ENCODE peak calls at places on chromosome 14, in six cellular contexts. One of them, this sample, is unnamed.

GRCh38 chr14:51554339-51554920 is 97.3 kb upstream of the FRMD6 start:
- DNase-seq in A549: peak; percentile 65
- DNase-seq in right atrium auricular region: no peak
- DNase-seq in thoracic aorta: no peak
- DNase-seq in GM06990: no peak
- DNase-seq in GM12864: no peak
- DNase-seq in this sample: no peak

GRCh38 chr14:84864582-84865271 is 665.2 kb upstream of the FLRT2 start:
- DNase-seq in A549: no peak
- DNase-seq in right atrium auricular region: no peak
- DNase-seq in thoracic aorta: no peak
- DNase-seq in GM06990: no peak
- DNase-seq in GM12864: no peak
- DNase-seq in this sample: no peak

GRCh38 chr14:85122690-85123089 is 407.3 kb upstream of the FLRT2 start:
- DNase-seq in A549: no peak
- DNase-seq in right atrium auricular region: no peak
- DNase-seq in thoracic aorta: no peak
- DNase-seq in GM06990: no peak
- DNase-seq in GM12864: no peak
- DNase-seq in this sample: no peak

GRCh38 chr14:67517083-67517482 is 16.0 kb upstream of the PLEKHH1 start:
- DNase-seq in A549: no peak
- DNase-seq in right atrium auricular region: no peak
- DNase-seq in thoracic aorta: no peak
- DNase-seq in GM06990: no peak
- DNase-seq in GM12864: no peak
- DNase-seq in this sample: no peak

GRCh38 chr14:82419933-82420332 is 886.3 kb upstream of the SEL1L start:
- DNase-seq in A549: no peak
- DNase-seq in right atrium auricular region: no peak
- DNase-seq in thoracic aorta: no peak
- DNase-seq in GM06990: no peak
- DNase-seq in GM12864: no peak
- DNase-seq in this sample: no peak

GRCh38 chr14:64423987-64424386 is 35.8 kb downstream of the MTHFD1 start:
- DNase-seq in A549: no peak
- DNase-seq in right atrium auricular region: no peak
- DNase-seq in thoracic aorta: no peak
- DNase-seq in GM06990: no peak
- DNase-seq in GM12864: no peak
- DNase-seq in this sample: no peak

GRCh38 chr14:21428930-21429329 is 27.0 kb downstream of the CHD8 start:
- DNase-seq in A549: no peak
- DNase-seq in right atrium auricular region: no peak
- DNase-seq in thoracic aorta: no peak
- DNase-seq in GM06990: no peak
- DNase-seq in GM12864: no peak
- DNase-seq in this sample: no peak

GRCh38 chr14:58465425-58465824 is 37.9 kb downstream of the KIAA0586 start:
- DNase-seq in A549: peak; percentile 43
- DNase-seq in right atrium auricular region: no peak
- DNase-seq in thoracic aorta: no peak
- DNase-seq in GM06990: no peak
- DNase-seq in GM12864: no peak
- DNase-seq in this sample: no peak

GRCh38 chr14:55699131-55700057 is 119.4 kb downstream of the KTN1 start:
- DNase-seq in A549: peak; percentile 92
- DNase-seq in right atrium auricular region: no peak
- DNase-seq in thoracic aorta: no peak
- DNase-seq in GM06990: no peak
- DNase-seq in GM12864: no peak
- DNase-seq in this sample: no peak

GRCh38 chr14:56118611-56119181 is 485 bp downstream of the PELI2 start:
- DNase-seq in A549: no peak
- DNase-seq in right atrium auricular region: no peak
- DNase-seq in thoracic aorta: no peak
- DNase-seq in GM06990: no peak
- DNase-seq in GM12864: no peak
- DNase-seq in this sample: no peak

GRCh38 chr14:82720931-82721330 is 1187.3 kb upstream of the SEL1L start:
- DNase-seq in A549: no peak
- DNase-seq in right atrium auricular region: no peak
- DNase-seq in thoracic aorta: no peak
- DNase-seq in GM06990: no peak
- DNase-seq in GM12864: no peak
- DNase-seq in this sample: no peak

GRCh38 chr14:85535916-85536834 is 6.2 kb downstream of the FLRT2 start:
- DNase-seq in A549: peak; percentile 44
- DNase-seq in right atrium auricular region: no peak
- DNase-seq in thoracic aorta: no peak
- DNase-seq in GM06990: no peak
- DNase-seq in GM12864: no peak
- DNase-seq in this sample: no peak

GRCh38 chr14:50714452-50715073 is 46.5 kb upstream of the SAV1 start:
- DNase-seq in A549: peak; percentile 13
- DNase-seq in right atrium auricular region: no peak
- DNase-seq in thoracic aorta: no peak
- DNase-seq in GM06990: no peak
- DNase-seq in GM12864: no peak
- DNase-seq in this sample: no peak

GRCh38 chr14:38065101-38065762 is 142.5 kb upstream of the SSTR1 start:
- DNase-seq in A549: no peak
- DNase-seq in right atrium auricular region: no peak
- DNase-seq in thoracic aorta: no peak
- DNase-seq in GM06990: no peak
- DNase-seq in GM12864: no peak
- DNase-seq in this sample: peak; percentile 46

GRCh38 chr14:84095796-84096195 is 1434.1 kb upstream of the FLRT2 start:
- DNase-seq in A549: no peak
- DNase-seq in right atrium auricular region: no peak
- DNase-seq in thoracic aorta: no peak
- DNase-seq in GM06990: no peak
- DNase-seq in GM12864: no peak
- DNase-seq in this sample: no peak

GRCh38 chr14:105196228-105196960 is 15.3 kb upstream of the NUDT14 start:
- DNase-seq in A549: no peak
- DNase-seq in right atrium auricular region: no peak
- DNase-seq in thoracic aorta: no peak
- DNase-seq in GM06990: no peak
- DNase-seq in GM12864: no peak
- DNase-seq in this sample: no peak

GRCh38 chr14:88834883-88835431 is 10.5 kb downstream of the TTC8 start:
- DNase-seq in A549: no peak
- DNase-seq in right atrium auricular region: no peak
- DNase-seq in thoracic aorta: no peak
- DNase-seq in GM06990: no peak
- DNase-seq in GM12864: no peak
- DNase-seq in this sample: no peak

GRCh38 chr14:58829594-58829993 is 191.8 kb downstream of the DACT1 start:
- DNase-seq in A549: peak; percentile 37
- DNase-seq in right atrium auricular region: no peak
- DNase-seq in thoracic aorta: no peak
- DNase-seq in GM06990: no peak
- DNase-seq in GM12864: no peak
- DNase-seq in this sample: no peak

GRCh38 chr14:86796221-86797074 is 1196.5 kb downstream of the GALC start:
- DNase-seq in A549: no peak
- DNase-seq in right atrium auricular region: no peak
- DNase-seq in thoracic aorta: no peak
- DNase-seq in GM06990: no peak
- DNase-seq in GM12864: no peak
- DNase-seq in this sample: no peak

GRCh38 chr14:38248629-38249028 is 7.3 kb downstream of the CLEC14A start:
- DNase-seq in A549: no peak
- DNase-seq in right atrium auricular region: no peak
- DNase-seq in thoracic aorta: no peak
- DNase-seq in GM06990: no peak
- DNase-seq in GM12864: no peak
- DNase-seq in this sample: no peak

GRCh38 chr14:35875296-35875695 is 49.2 kb downstream of the BRMS1L start:
- DNase-seq in A549: no peak
- DNase-seq in right atrium auricular region: no peak
- DNase-seq in thoracic aorta: no peak
- DNase-seq in GM06990: no peak
- DNase-seq in GM12864: no peak
- DNase-seq in this sample: no peak

GRCh38 chr14:83779266-83779665 is 1750.7 kb upstream of the FLRT2 start:
- DNase-seq in A549: no peak
- DNase-seq in right atrium auricular region: no peak
- DNase-seq in thoracic aorta: no peak
- DNase-seq in GM06990: no peak
- DNase-seq in GM12864: no peak
- DNase-seq in this sample: no peak

GRCh38 chr14:21933681-21934080 is 260.1 kb upstream of the OR4E1 start:
- DNase-seq in A549: no peak
- DNase-seq in right atrium auricular region: no peak
- DNase-seq in thoracic aorta: no peak
- DNase-seq in GM06990: no peak
- DNase-seq in GM12864: no peak
- DNase-seq in this sample: no peak

GRCh38 chr14:64417042-64417770 is 29.1 kb downstream of the MTHFD1 start:
- DNase-seq in A549: no peak
- DNase-seq in right atrium auricular region: no peak
- DNase-seq in thoracic aorta: no peak
- DNase-seq in GM06990: no peak
- DNase-seq in GM12864: no peak
- DNase-seq in this sample: no peak

GRCh38 chr14:74296037-74296467 is 6.7 kb downstream of the ABCD4 start:
- DNase-seq in A549: no peak
- DNase-seq in right atrium auricular region: no peak
- DNase-seq in thoracic aorta: no peak
- DNase-seq in GM06990: no peak
- DNase-seq in GM12864: no peak
- DNase-seq in this sample: no peak

GRCh38 chr14:45201908-45202307 is 51.1 kb downstream of the MIS18BP1 start:
- DNase-seq in A549: peak; percentile 44
- DNase-seq in right atrium auricular region: no peak
- DNase-seq in thoracic aorta: no peak
- DNase-seq in GM06990: peak; percentile 9
- DNase-seq in GM12864: no peak
- DNase-seq in this sample: no peak

GRCh38 chr14:70789961-70790360 is 19.4 kb downstream of the MAP3K9 start:
- DNase-seq in A549: no peak
- DNase-seq in right atrium auricular region: no peak
- DNase-seq in thoracic aorta: no peak
- DNase-seq in GM06990: no peak
- DNase-seq in GM12864: no peak
- DNase-seq in this sample: no peak

GRCh38 chr14:75711134-75711795 is 50.2 kb downstream of the TTLL5 start:
- DNase-seq in A549: peak; percentile 51
- DNase-seq in right atrium auricular region: no peak
- DNase-seq in thoracic aorta: no peak
- DNase-seq in GM06990: no peak
- DNase-seq in GM12864: no peak
- DNase-seq in this sample: no peak
- TF ChIP-seq CTCF in A549: peak; percentile 78
- TF ChIP-seq CTCF in right atrium auricular region: peak; percentile 85
- TF ChIP-seq CTCF in thoracic aorta: peak; percentile 76
- TF ChIP-seq CTCF in GM06990: peak; percentile 85
- TF ChIP-seq CTCF in GM12864: peak; percentile 78
- TF ChIP-seq CTCF in this sample: peak; percentile 32

GRCh38 chr14:53963491-53964227 is 7.0 kb upstream of the BMP4 start:
- DNase-seq in A549: peak; percentile 48
- DNase-seq in right atrium auricular region: peak; percentile 77
- DNase-seq in thoracic aorta: no peak
- DNase-seq in GM06990: no peak
- DNase-seq in GM12864: no peak
- DNase-seq in this sample: no peak
- TF ChIP-seq CTCF in A549: peak; percentile 20
- TF ChIP-seq CTCF in right atrium auricular region: peak; percentile 60
- TF ChIP-seq CTCF in thoracic aorta: peak; percentile 64
- TF ChIP-seq CTCF in GM06990: peak; percentile 4
- TF ChIP-seq CTCF in GM12864: peak; percentile 7
- TF ChIP-seq CTCF in this sample: no peak

GRCh38 chr14:100827140-100827517 is 1.2 kb downstream of the MEG3 start:
- DNase-seq in A549: no peak
- DNase-seq in right atrium auricular region: no peak
- DNase-seq in thoracic aorta: no peak
- DNase-seq in GM06990: no peak
- DNase-seq in GM12864: no peak
- DNase-seq in this sample: no peak
- TF ChIP-seq CTCF in A549: peak; percentile 54
- TF ChIP-seq CTCF in right atrium auricular region: peak; percentile 44
- TF ChIP-seq CTCF in thoracic aorta: peak; percentile 35
- TF ChIP-seq CTCF in GM06990: peak; percentile 1
- TF ChIP-seq CTCF in GM12864: peak; percentile 7
- TF ChIP-seq CTCF in this sample: peak; percentile 14

GRCh38 chr14:95896628-95897027 is 20.0 kb downstream of the TUNAR start:
- DNase-seq in A549: no peak
- DNase-seq in right atrium auricular region: no peak
- DNase-seq in thoracic aorta: no peak
- DNase-seq in GM06990: no peak
- DNase-seq in GM12864: no peak
- DNase-seq in this sample: no peak

GRCh38 chr14:95897280-95897679 is 20.6 kb downstream of the TUNAR start:
- DNase-seq in A549: no peak
- DNase-seq in right atrium auricular region: no peak
- DNase-seq in thoracic aorta: no peak
- DNase-seq in GM06990: no peak
- DNase-seq in GM12864: no peak
- DNase-seq in this sample: no peak

GRCh38 chr14:95891742-95892141 is 15.1 kb downstream of the TUNAR start:
- DNase-seq in A549: peak; percentile 23
- DNase-seq in right atrium auricular region: no peak
- DNase-seq in thoracic aorta: no peak
- DNase-seq in GM06990: no peak
- DNase-seq in GM12864: no peak
- DNase-seq in this sample: no peak

GRCh38 chr14:95892142-95892541 is 15.5 kb downstream of the TUNAR start:
- DNase-seq in A549: no peak
- DNase-seq in right atrium auricular region: no peak
- DNase-seq in thoracic aorta: no peak
- DNase-seq in GM06990: no peak
- DNase-seq in GM12864: no peak
- DNase-seq in this sample: no peak

DNA sequence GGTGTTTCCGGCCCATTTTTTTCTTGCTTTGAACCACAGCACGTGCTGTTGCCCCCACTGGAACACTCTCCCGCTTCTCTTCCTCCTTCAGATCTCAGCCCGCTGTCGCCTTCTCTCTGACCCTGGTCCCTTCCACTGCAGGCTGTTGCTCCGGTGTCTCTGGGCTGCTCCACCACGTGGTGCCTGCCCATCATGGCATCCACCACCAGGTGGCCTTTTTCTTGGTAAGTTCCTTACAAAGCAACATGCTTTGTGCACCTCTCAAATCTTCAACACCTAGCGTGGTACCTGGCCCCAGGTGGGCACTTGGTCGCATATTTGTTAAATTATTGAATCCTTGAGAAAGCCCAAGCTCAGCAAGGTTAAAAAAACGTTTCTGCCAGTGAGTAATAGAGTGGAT is 19.1 kb downstream of the TUNAR start:
- DNase-seq in A549: peak; percentile 48
- DNase-seq in right atrium auricular region: no peak
- DNase-seq in thoracic aorta: no peak
- DNase-seq in GM06990: no peak
- DNase-seq in GM12864: no peak
- DNase-seq in this sample: no peak
- TF ChIP-seq CTCF in A549: peak; percentile 34
- TF ChIP-seq CTCF in right atrium auricular region: no peak
- TF ChIP-seq CTCF in thoracic aorta: no peak
- TF ChIP-seq CTCF in GM06990: peak; percentile 66
- TF ChIP-seq CTCF in GM12864: peak; percentile 48
- TF ChIP-seq CTCF in this sample: no peak

This sample was measured in CD14-positive monocyte.